ENCODE peak calls at places on chromosomes 7 and 10, in nine cellular contexts. G is mucosa of descending colon, B is GM12865, U is AG04450, K is AG04449, D is right cardiac atrium, H is fibroblast of lung, W is GM23248, Y is Peyer's patch. T is an unnamed sample.

GRCh38 chr7:22588396-22588795 is 88.4 kb upstream of the STEAP1B start:
- DNase-seq in G (no peak), B (no peak), U (no peak), K (no peak), D (no peak), H (peak), W (no peak), Y (no peak), T (no peak)

GRCh38 chr7:130008941-130009847 is 42.0 kb downstream of the ZC3HC1 start:
- DNase-seq in G (peak), B (no peak), U (no peak), K (no peak), D (peak), H (peak), W (peak), Y (peak), T (peak)

GRCh38 chr7:151539055-151539714 is 19.5 kb upstream of the RHEB start:
- DNase-seq in G (no peak), B (peak), U (no peak), K (no peak), D (peak), H (peak), W (no peak), Y (no peak), T (no peak)

GRCh38 chr7:65951837-65952578 is 30.0 kb downstream of the GUSB start:
- DNase-seq in G (no peak), B (no peak), U (no peak), K (no peak), D (no peak), H (no peak), W (peak), Y (no peak), T (peak)

GRCh38 chr7:128110641-128111365 is 79.6 kb upstream of the LRRC4 start:
- DNase-seq in G (no peak), B (no peak), U (no peak), K (no peak), D (no peak), H (no peak), W (no peak), Y (peak), T (no peak)

GRCh38 chr7:44967571-44968446 is 11.0 kb downstream of the MYO1G start:
- DNase-seq in G (no peak), B (no peak), U (no peak), K (no peak), D (peak), H (no peak), W (peak), Y (peak), T (no peak)

GRCh38 chr10:118568327-118568848 is 27.1 kb downstream of the PRLHR start:
- DNase-seq in G (no peak), B (peak), U (peak), K (no peak), D (no peak), H (peak), W (peak), Y (peak), T (no peak)

GRCh38 chr10:31940839-31941653 is 12.4 kb upstream of the ARHGAP12 start:
- DNase-seq in G (peak), B (no peak), U (peak), K (peak), D (no peak), H (peak), W (peak), Y (peak), T (no peak)

GRCh38 chr7:132904209-132904608 is 177.7 kb downstream of the CHCHD3 start:
- DNase-seq in G (no peak), B (no peak), U (no peak), K (no peak), D (no peak), H (peak), W (peak), Y (no peak), T (no peak)

GRCh38 chr10:86972613-86973380 is 4.5 kb downstream of the ADIRF start:
- DNase-seq in G (no peak), B (no peak), U (no peak), K (no peak), D (no peak), H (no peak), W (no peak), Y (no peak), T (no peak)

GRCh38 chr10:132828681-132829080 is 42.7 kb upstream of the NKX6-2 start:
- DNase-seq in G (peak), B (no peak), U (no peak), K (no peak), D (no peak), H (no peak), W (no peak), Y (peak), T (no peak)

GRCh38 chr10:31458974-31459373 is 140.0 kb downstream of the ZEB1 start:
- DNase-seq in G (no peak), B (no peak), U (no peak), K (no peak), D (no peak), H (no peak), W (no peak), Y (no peak), T (no peak)

GRCh38 chr10:35824704-35825103 is 182.6 kb upstream of the FZD8 start:
- DNase-seq in G (no peak), B (no peak), U (no peak), K (no peak), D (no peak), H (no peak), W (no peak), Y (no peak), T (no peak)

GRCh38 chr10:113538131-113538530 is 14.7 kb upstream of the HABP2 start:
- DNase-seq in G (no peak), B (no peak), U (no peak), K (no peak), D (no peak), H (no peak), W (no peak), Y (no peak), T (no peak)

GRCh38 chr10:114110174-114110972 is 63.6 kb downstream of the CCDC186 start:
- DNase-seq in G (no peak), B (no peak), U (no peak), K (no peak), D (no peak), H (no peak), W (peak), Y (no peak), T (no peak)

GRCh38 chr7:123324283-123324682 is 124.5 kb upstream of the SLC13A1 start:
- DNase-seq in G (no peak), B (no peak), U (no peak), K (no peak), D (no peak), H (no peak), W (no peak), Y (no peak), T (no peak)

GRCh38 chr10:75596930-75597629 is 165.7 kb downstream of the LRMDA start:
- DNase-seq in G (no peak), B (no peak), U (no peak), K (no peak), D (no peak), H (no peak), W (no peak), Y (no peak), T (no peak)

GRCh38 chr10:2619927-2620326 is 447.4 kb upstream of the PFKP start:
- DNase-seq in G (no peak), B (no peak), U (no peak), K (no peak), D (no peak), H (no peak), W (no peak), Y (no peak), T (no peak)

GRCh38 chr10:131905279-131905595 is 4.4 kb downstream of the PPP2R2D start:
- DNase-seq in G (no peak), B (no peak), U (no peak), K (no peak), D (no peak), H (no peak), W (no peak), Y (no peak), T (no peak)

GRCh38 chr7:132773527-132773956 is 197.3 kb upstream of the PLXNA4 start:
- DNase-seq in G (no peak), B (no peak), U (peak), K (peak), D (no peak), H (peak), W (peak), Y (no peak), T (no peak)

GRCh38 chr10:29370612-29371092 is 81.8 kb downstream of the LYZL1 start:
- DNase-seq in G (no peak), B (no peak), U (no peak), K (no peak), D (no peak), H (no peak), W (peak), Y (no peak), T (no peak)

GRCh38 chr10:29372920-29373319 is 84.0 kb downstream of the LYZL1 start:
- DNase-seq in G (no peak), B (no peak), U (no peak), K (no peak), D (no peak), H (no peak), W (no peak), Y (no peak), T (no peak)

GRCh38 chr10:29375888-29376287 is 87.0 kb downstream of the LYZL1 start:
- DNase-seq in G (no peak), B (no peak), U (no peak), K (no peak), D (no peak), H (no peak), W (no peak), Y (no peak), T (no peak)

GRCh38 chr10:29374162-29374561 is 85.3 kb downstream of the LYZL1 start:
- DNase-seq in G (no peak), B (no peak), U (no peak), K (no peak), D (no peak), H (no peak), W (no peak), Y (no peak), T (no peak)

DNA sequence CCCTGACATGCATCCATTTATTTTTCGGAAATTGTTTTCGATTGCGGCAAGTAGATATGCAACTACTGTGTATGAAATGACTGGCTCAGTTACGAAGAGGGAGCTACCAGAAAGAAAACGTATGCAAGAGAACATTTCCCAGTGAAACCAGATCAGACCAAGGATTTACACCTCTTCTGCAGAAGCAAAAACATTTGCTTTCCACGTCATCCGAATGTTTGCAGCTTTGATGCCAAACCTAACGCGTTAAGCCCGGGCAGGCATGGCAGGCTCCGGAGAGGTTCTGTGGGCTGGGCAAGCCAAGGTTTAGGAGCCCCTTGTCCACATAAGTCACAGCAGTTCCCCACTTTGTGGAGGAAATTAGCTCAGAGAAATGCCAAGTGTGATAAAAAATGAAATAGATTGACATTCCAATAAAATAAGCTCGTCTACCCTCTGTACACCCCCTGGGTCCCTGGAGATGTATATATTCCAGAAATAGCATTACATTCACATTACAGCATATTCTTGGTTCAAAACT is 81.3 kb downstream of the LYZL1 start:
- DNase-seq in G (no peak), B (no peak), U (no peak), K (no peak), D (no peak), H (no peak), W (peak), Y (no peak), T (no peak)
- H3K4me3 ChIP-seq in G (no peak), B (no peak), U (no peak), K (no peak), D (no peak), H (no peak), W (no peak), Y (no peak), T (no peak)

DNA sequence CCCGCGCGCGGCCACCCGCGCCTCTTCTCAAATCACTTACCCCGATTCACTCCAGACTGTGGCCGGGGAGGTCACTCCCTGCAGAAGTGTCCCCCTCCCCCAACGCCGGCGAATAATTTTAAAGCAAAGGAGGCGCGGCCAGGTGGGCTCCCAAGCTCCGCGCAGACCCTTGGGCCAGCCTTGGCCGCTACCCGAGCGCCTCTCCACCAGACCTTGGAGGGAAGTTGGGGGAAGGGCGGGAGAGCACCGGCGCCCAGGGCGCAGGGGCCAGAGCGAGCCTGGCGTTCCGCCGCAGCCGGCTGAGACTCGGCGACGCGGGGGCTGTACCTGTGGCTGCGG is 270 bp downstream of the MKX start:
- DNase-seq in G (no peak), B (no peak), U (no peak), K (no peak), D (peak), H (no peak), W (no peak), Y (no peak), T (no peak)
- H3K4me3 ChIP-seq in G (no peak), B (no peak), U (peak), K (peak), D (peak), H (no peak), W (peak), Y (peak), T (peak)

DNA sequence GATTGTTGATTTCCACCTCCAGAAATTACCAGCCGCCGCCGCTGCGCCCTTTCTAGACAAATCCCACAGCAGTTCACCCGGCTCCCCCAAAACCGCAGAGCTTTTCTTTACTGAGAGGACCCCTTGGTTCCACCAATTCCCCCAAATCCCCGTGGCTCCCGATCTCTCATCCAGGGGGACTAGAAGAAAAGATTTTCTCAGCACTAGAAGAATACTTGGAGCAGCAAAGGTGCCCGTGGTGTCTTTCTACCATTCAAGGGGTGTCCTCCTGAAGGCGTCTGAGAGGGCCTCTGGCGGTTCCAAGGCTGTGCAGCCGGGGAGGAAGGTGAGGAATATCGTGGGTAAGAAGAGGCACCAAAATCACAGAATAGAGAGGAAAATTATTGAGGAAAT is 13.5 kb upstream of the HOXA2 start:
- DNase-seq in G (no peak), B (no peak), U (no peak), K (no peak), D (no peak), H (peak), W (no peak), Y (no peak), T (no peak)
- H3K4me3 ChIP-seq in G (no peak), B (no peak), U (peak), K (no peak), D (peak), H (peak), W (no peak), Y (peak), T (peak)

GRCh38 chr7:1526271-1526754 is 4.2 kb upstream of the MAFK start:
- DNase-seq in G (no peak), B (no peak), U (no peak), K (no peak), D (peak), H (no peak), W (no peak), Y (no peak), T (no peak)
- H3K4me3 ChIP-seq in G (no peak), B (no peak), U (no peak), K (no peak), D (no peak), H (no peak), W (no peak), Y (no peak), T (no peak)

GRCh38 chr7:47361229-47361628 is 220.7 kb downstream of the TNS3 start:
- DNase-seq in G (no peak), B (no peak), U (no peak), K (no peak), D (no peak), H (no peak), W (no peak), Y (peak), T (no peak)
- H3K4me3 ChIP-seq in G (no peak), B (no peak), U (no peak), K (no peak), D (no peak), H (no peak), W (no peak), Y (no peak), T (no peak)

DNA sequence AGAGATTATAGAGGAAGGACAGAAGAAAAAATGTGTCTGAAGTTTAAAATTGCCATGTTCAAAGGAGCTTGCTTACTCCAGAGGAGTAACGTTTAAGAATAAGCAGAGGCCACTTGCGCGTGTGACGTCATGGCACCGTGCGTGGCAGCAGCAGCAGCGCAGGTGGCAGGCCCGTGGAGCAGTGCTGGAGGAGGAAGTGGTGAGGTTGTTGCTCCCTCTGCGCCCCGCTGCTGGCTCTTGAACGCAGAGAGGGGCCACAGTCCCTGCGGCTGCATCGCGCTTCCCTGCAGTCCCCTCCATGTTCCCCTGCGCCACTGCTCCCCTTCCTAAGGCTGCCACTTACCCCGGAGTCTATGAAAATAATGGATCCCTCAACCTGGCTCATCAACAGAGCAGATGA is 37.5 kb downstream of the GDI2 start:
- DNase-seq in G (peak), B (no peak), U (no peak), K (no peak), D (peak), H (no peak), W (no peak), Y (peak), T (peak)
- H3K4me3 ChIP-seq in G (no peak), B (no peak), U (no peak), K (no peak), D (no peak), H (no peak), W (peak), Y (no peak), T (no peak)

T was measured in lower lobe of right lung.